ENCODE peak calls at places on chromosome 5, in four cellular contexts. S is kidney epithelial cell, D is adrenal gland, C is suprapubic skin. Z is an unnamed sample.

GRCh38 chr5:109644829-109645228 is 44.9 kb upstream of the MAN2A1 start:
- DNase-seq in C (no peak), D (no peak), S (no peak), Z (no peak)

GRCh38 chr5:35838370-35839042 is 18.2 kb upstream of the IL7R start:
- DNase-seq in C (no peak), D (no peak), S (no peak), Z (no peak)

GRCh38 chr5:93141969-93142368 is 439.1 kb downstream of the NR2F1-AS1 start:
- DNase-seq in C (no peak), D (no peak), S (no peak), Z (no peak)

GRCh38 chr5:8843766-8844165 is 702.1 kb downstream of the SEMA5A start:
- DNase-seq in C (no peak), S (no peak), D (no peak), Z (no peak)

GRCh38 chr5:177067491-177067890 is 19.2 kb upstream of the FGFR4 start:
- DNase-seq in S (no peak), D (no peak), C (no peak), Z (no peak)

GRCh38 chr5:40041452-40041851 is 616.7 kb upstream of the DAB2 start:
- DNase-seq in D (no peak), S (no peak), C (no peak), Z (peak)

GRCh38 chr5:123835421-123835820 is 323.4 kb downstream of the CSNK1G3 start:
- DNase-seq in D (no peak), S (no peak), C (no peak), Z (no peak)

GRCh38 chr5:157535042-157535865 is 40.3 kb downstream of the ADAM19 start:
- DNase-seq in C (no peak), S (no peak), D (peak), Z (no peak)

GRCh38 chr5:2017540-2018389 is 135.0 kb upstream of the IRX4 start:
- DNase-seq in C (no peak), D (peak), S (no peak), Z (no peak)

GRCh38 chr5:53820119-53820801 is 259.8 kb downstream of the NDUFS4 start:
- DNase-seq in S (no peak), D (no peak), C (no peak), Z (no peak)

GRCh38 chr5:174425964-174426290 is 298.5 kb upstream of the MSX2 start:
- DNase-seq in D (no peak), S (no peak), C (no peak), Z (no peak)

GRCh38 chr5:57468481-57469165 is 14.0 kb downstream of the ACTBL2 start:
- DNase-seq in D (no peak), C (no peak), S (no peak), Z (no peak)

GRCh38 chr5:108720416-108720815 is 27.3 kb upstream of the FER start:
- DNase-seq in C (no peak), S (no peak), D (no peak), Z (no peak)

GRCh38 chr5:151483176-151483575 is 35.8 kb downstream of the SLC36A1 start:
- DNase-seq in D (peak), C (no peak), S (no peak), Z (no peak)

GRCh38 chr5:14147210-14147609 is 4.1 kb downstream of the TRIO start:
- DNase-seq in S (no peak), C (no peak), D (peak), Z (no peak)

GRCh38 chr5:75710630-75711029 is 6.6 kb downstream of the POC5 start:
- DNase-seq in S (no peak), D (no peak), C (no peak), Z (no peak)

GRCh38 chr5:81579525-81579924 is 171.4 kb downstream of the SSBP2 start:
- DNase-seq in S (no peak), C (no peak), D (no peak), Z (no peak)

GRCh38 chr5:77635617-77636422 is 2.7 kb downstream of the OTP start:
- DNase-seq in D (no peak), S (no peak), C (no peak), Z (no peak)

DNA sequence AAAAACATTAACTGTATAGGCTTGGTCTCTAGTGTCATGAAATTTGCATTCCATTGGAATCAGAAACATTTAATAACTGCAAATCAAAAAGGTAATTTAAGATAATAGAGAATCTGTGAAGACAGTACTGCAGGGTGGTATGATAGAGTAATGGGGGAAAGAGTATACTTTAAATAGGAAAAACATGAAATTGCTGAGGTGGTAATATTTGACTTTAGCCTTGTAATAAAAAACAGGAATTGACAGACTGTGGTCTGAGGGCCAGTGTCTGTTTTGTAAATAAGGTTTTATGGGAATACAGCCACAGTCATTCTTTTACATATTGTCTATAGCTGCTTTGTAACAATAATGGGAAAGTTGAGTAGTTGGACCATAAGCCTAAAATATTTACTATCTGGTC is 162.3 kb downstream of the RANBP17 start:
- DNase-seq in C (no peak), D (no peak), S (no peak), Z (no peak)
- TF ChIP-seq CTCF in C (no peak), D (no peak), S (no peak), Z (no peak)

DNA sequence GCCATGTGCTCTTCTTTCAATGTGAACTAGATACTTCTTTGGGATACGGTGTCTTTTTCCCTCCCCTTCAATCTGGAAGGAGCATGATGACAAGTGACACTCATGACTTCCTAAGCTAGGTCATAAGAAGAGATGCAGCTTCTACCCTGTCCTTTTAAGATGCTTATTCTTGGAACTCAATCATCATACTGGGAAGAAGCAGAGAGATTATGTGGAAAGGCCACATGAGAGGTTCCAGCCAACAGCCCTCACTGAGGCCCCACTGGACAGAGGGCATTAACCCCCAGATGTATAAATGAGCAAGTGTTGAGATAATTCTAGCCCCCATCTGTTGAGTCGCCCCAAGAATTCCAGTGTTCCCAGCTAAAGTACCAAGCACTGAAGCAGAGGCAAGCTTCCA is 29.3 kb upstream of the HTR4 start:
- DNase-seq in C (no peak), S (no peak), D (no peak), Z (no peak)
- H3K4me3 ChIP-seq in C (no peak), S (no peak), D (no peak), Z (no peak)

GRCh38 chr5:132008163-132008473 is 3.3 kb downstream of the ACSL6 start:
- DNase-seq in S (no peak), C (no peak), D (no peak), Z (no peak)
- TF ChIP-seq CTCF in S (no peak), C (no peak), D (no peak), Z (no peak)

GRCh38 chr5:42991477-42992034 is 48.6 kb downstream of the ANXA2R start:
- DNase-seq in C (no peak), D (no peak), S (no peak), Z (no peak)

GRCh38 chr5:42990892-42991291 is 49.2 kb downstream of the ANXA2R start:
- DNase-seq in C (no peak), S (no peak), D (no peak), Z (no peak)

GRCh38 chr5:42985129-42986037 is 54.7 kb downstream of the ANXA2R start:
- DNase-seq in C (no peak), D (no peak), S (no peak), Z (no peak)

GRCh38 chr5:42989198-42989597 is 50.9 kb downstream of the ANXA2R start:
- DNase-seq in D (no peak), C (no peak), S (no peak), Z (no peak)

GRCh38 chr5:42988568-42988967 is 51.6 kb downstream of the ANXA2R start:
- DNase-seq in C (no peak), D (no peak), S (no peak), Z (no peak)
- H3K4me3 ChIP-seq in C (no peak), D (no peak), S (no peak), Z (no peak)

GRCh38 chr5:80341376-80341775 is 21.6 kb downstream of the SPZ1 start:
- DNase-seq in C (no peak), S (no peak), D (no peak), Z (no peak)

GRCh38 chr5:80343067-80343466 is 23.3 kb downstream of the SPZ1 start:
- DNase-seq in S (no peak), D (no peak), C (no peak), Z (no peak)

GRCh38 chr5:80346055-80346454 is 26.3 kb downstream of the SPZ1 start:
- DNase-seq in S (no peak), C (no peak), D (peak), Z (no peak)
- TF ChIP-seq CTCF in S (peak), C (no peak), D (no peak), Z (peak)